ENCODE peak calls at places on chromosomes 7 and 10, in four cellular contexts. B, Y, J and M are unnamed samples.

GRCh38 chr10:9214618-9215017 is 1160.1 kb downstream of the GATA3 start:
- DNase-seq in B (no peak), Y (no peak), J (no peak), M (no peak)

GRCh38 chr10:12435348-12435747 is 86.0 kb downstream of the CAMK1D start:
- DNase-seq in B (no peak), Y (no peak), J (no peak), M (no peak)

GRCh38 chr10:132876967-132877366 is 65.4 kb downstream of the CFAP46 start:
- DNase-seq in B (peak), Y (no peak), J (no peak), M (no peak)

GRCh38 chr7:3949226-3949625 is 648.2 kb downstream of the SDK1 start:
- DNase-seq in B (no peak), Y (no peak), J (no peak), M (no peak)

GRCh38 chr7:97179454-97180104 is 62.1 kb downstream of the SDHAF3 start:
- DNase-seq in B (peak), Y (peak), J (peak), M (peak)

GRCh38 chr7:2781636-2782035 is 62.5 kb downstream of the GNA12 start:
- DNase-seq in B (no peak), Y (no peak), J (no peak), M (no peak)

GRCh38 chr7:36416251-36416650 is 26.6 kb downstream of the ANLN start:
- DNase-seq in B (no peak), Y (no peak), J (no peak), M (no peak)

GRCh38 chr10:90798482-90798881 is 59.4 kb downstream of the HTR7 start:
- DNase-seq in B (no peak), Y (no peak), J (no peak), M (no peak)

GRCh38 chr7:74356589-74357315 is 67.5 kb downstream of the CLIP2 start:
- DNase-seq in B (no peak), Y (no peak), J (no peak), M (no peak)

GRCh38 chr10:127999801-128000200 is 92.9 kb downstream of the PTPRE start:
- DNase-seq in B (no peak), Y (no peak), J (no peak), M (no peak)

GRCh38 chr7:75906991-75907667 is 7.8 kb upstream of the POR start:
- DNase-seq in B (no peak), Y (peak), J (no peak), M (peak)

GRCh38 chr7:75900617-75901315 is 14.2 kb upstream of the POR start:
- DNase-seq in B (no peak), Y (no peak), J (no peak), M (no peak)

GRCh38 chr7:75909521-75910132 is 5.3 kb upstream of the POR start:
- DNase-seq in B (no peak), Y (no peak), J (no peak), M (no peak)

GRCh38 chr7:75905785-75906604 is 9.0 kb upstream of the POR start:
- DNase-seq in B (peak), Y (no peak), J (no peak), M (peak)
- TF ChIP-seq NR2C2 in B (no peak), Y (no peak), J (no peak), M (peak)

DNA sequence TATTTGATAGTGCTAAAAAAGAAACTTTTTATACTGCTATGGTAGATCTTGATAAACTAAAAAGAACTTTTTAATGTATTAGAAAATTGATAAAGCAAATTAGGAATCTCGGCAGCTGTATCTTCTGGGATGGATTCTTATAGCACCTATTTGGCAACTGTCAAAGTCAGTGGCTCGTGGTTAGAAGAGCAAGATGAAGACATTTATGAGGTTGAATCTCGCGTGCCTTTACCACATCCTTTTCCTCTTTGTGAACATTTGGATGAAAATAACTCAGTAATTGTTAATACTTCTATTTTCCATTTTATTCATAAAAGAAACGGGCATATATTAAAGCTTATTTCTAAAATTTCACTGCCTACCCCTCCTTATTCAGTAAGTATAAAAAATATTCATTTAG is 76.2 kb downstream of the CYP51A1 start:
- DNase-seq in B (no peak), Y (no peak), J (peak), M (no peak)
- TF ChIP-seq NR2C2 in B (no peak), Y (no peak), J (no peak), M (no peak)

DNA sequence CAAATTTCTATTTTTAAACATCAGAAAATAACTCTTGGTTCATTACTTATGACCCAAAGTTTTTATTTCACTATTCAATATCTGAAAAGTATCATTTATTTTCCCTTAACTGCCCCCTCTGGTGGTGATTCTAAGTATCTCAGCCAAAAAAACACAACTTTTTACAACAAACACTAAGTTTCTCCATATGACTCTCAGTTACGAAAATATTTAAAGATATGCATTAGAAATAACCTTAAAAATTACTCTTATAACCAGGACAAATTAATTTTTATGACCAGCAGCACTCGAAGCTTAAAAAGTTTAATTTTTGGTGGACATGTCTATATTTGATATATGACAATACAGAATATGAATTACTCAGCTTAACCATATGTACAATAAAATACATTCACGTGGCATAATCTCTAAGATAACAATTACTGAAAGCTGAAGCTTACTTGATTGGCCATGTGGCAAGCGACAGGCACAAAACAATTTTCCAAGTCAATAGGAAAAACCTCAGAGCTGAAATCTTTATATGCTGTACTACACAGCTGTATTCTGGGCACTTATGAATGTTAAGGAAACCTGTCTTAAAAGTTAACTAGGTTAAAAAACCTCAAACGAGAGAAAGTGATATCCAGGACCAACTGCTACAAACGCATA is 2.3 kb downstream of the HNRNPA2B1 start:
- DNase-seq in B (no peak), Y (no peak), J (no peak), M (no peak)
- TF ChIP-seq NR2C2 in B (no peak), Y (no peak), J (no peak), M (no peak)

GRCh38 chr7:78099715-78100477 is 301.3 kb downstream of the PHTF2 start:
- DNase-seq in B (no peak), Y (no peak), J (no peak), M (no peak)
- TF ChIP-seq NR2C2 in B (no peak), Y (no peak), J (no peak), M (no peak)

GRCh38 chr7:17599733-17600685 is 301.6 kb downstream of the AHR start:
- DNase-seq in B (no peak), Y (no peak), J (no peak), M (peak)
- TF ChIP-seq NR2C2 in B (no peak), Y (no peak), J (no peak), M (no peak)

GRCh38 chr10:99924856-99925255 is 84.9 kb downstream of the DNMBP start:
- DNase-seq in B (no peak), Y (no peak), J (no peak), M (no peak)
- TF ChIP-seq NR2C2 in B (no peak), Y (no peak), J (no peak), M (no peak)